ENCODE peak calls at places on chromosomes 7 and 10, in six cellular contexts. R, I, N, E, Q and F are unnamed samples.

GRCh38 chr10:77582710-77583115 is 54.9 kb downstream of the KCNMA1 start:
- DNase-seq in R (peak), E (no peak), Q (peak), N (peak), I (no peak), F (no peak)

GRCh38 chr7:112866424-112866823 is 76.2 kb upstream of the TMEM168 start:
- DNase-seq in I (no peak), N (no peak), R (no peak), Q (no peak), E (no peak), F (no peak)

GRCh38 chr10:8312079-8312478 is 257.6 kb downstream of the GATA3 start:
- DNase-seq in I (no peak), E (no peak), R (peak), N (peak), Q (no peak), F (no peak)

GRCh38 chr7:153297141-153297540 is 537.6 kb downstream of the ACTR3B start:
- DNase-seq in I (no peak), Q (no peak), N (peak), R (peak), E (no peak), F (no peak)

GRCh38 chr7:90958669-90959068 is 305.6 kb upstream of the FZD1 start:
- DNase-seq in Q (no peak), I (no peak), E (no peak), N (peak), R (peak), F (no peak)

GRCh38 chr7:121484089-121484763 is 88.1 kb upstream of the FAM3C start:
- DNase-seq in Q (no peak), I (no peak), E (no peak), R (no peak), N (no peak), F (no peak)

GRCh38 chr7:140031364-140031763 is 31.4 kb downstream of the PARP12 start:
- DNase-seq in E (no peak), N (no peak), I (no peak), R (no peak), Q (no peak), F (no peak)

GRCh38 chr7:117014673-117015133 is 61.4 kb downstream of the ST7 start:
- DNase-seq in E (peak), I (peak), N (peak), R (peak), Q (peak), F (no peak)

GRCh38 chr10:86670290-86670811 is 2.0 kb downstream of the LDB3 start:
- DNase-seq in R (no peak), Q (no peak), E (no peak), N (no peak), I (no peak), F (no peak)

GRCh38 chr7:78959471-78959870 is 494.0 kb downstream of the MAGI2 start:
- DNase-seq in Q (no peak), E (no peak), R (peak), N (peak), I (no peak), F (no peak)

GRCh38 chr7:67937717-67938191 is 941.1 kb downstream of the TYW1 start:
- DNase-seq in N (peak), E (no peak), R (peak), I (no peak), Q (no peak), F (no peak)

GRCh38 chr7:123789200-123789784 is 40.5 kb upstream of the WASL start:
- DNase-seq in N (no peak), R (no peak), E (no peak), I (no peak), Q (no peak), F (no peak)

GRCh38 chr7:106542550-106543220 is 118.3 kb downstream of the CCDC71L start:
- DNase-seq in R (peak), Q (peak), N (peak), I (peak), E (peak), F (peak)

GRCh38 chr7:21041666-21042065 is 255.0 kb upstream of the SP8 start:
- DNase-seq in R (no peak), E (no peak), N (no peak), I (no peak), Q (no peak), F (no peak)

GRCh38 chr10:61812920-61813319 is 88.6 kb upstream of the ARID5B start:
- DNase-seq in E (no peak), N (no peak), I (no peak), Q (no peak), R (no peak), F (no peak)

GRCh38 chr10:47022311-47023131 is 111.3 kb downstream of the PTPN20 start:
- DNase-seq in Q (peak), I (no peak), N (no peak), E (no peak), R (no peak), F (peak)

GRCh38 chr7:54615-55014 is 137.8 kb upstream of the FAM20C start:
- DNase-seq in E (no peak), N (no peak), I (no peak), Q (peak), R (no peak), F (no peak)

GRCh38 chr7:99557940-99558305 is 519 bp upstream of the ZNF655 start:
- DNase-seq in R (no peak), N (no peak), I (no peak), E (no peak), Q (no peak), F (no peak)

GRCh38 chr10:14397069-14397468 is 66.3 kb upstream of the FRMD4A start:
- DNase-seq in N (peak), Q (no peak), R (peak), I (no peak), E (no peak), F (peak)

GRCh38 chr7:129665013-129665401 is 53.5 kb downstream of the NRF1 start:
- DNase-seq in R (peak), Q (no peak), I (no peak), E (no peak), N (peak), F (no peak)

GRCh38 chr7:83142365-83142764 is 20.3 kb downstream of the PCLO start:
- DNase-seq in I (no peak), R (no peak), N (no peak), E (no peak), Q (no peak), F (no peak)

GRCh38 chr10:49282879-49283321 is 16.1 kb upstream of the C10orf71 start:
- DNase-seq in N (no peak), E (no peak), Q (peak), R (no peak), I (no peak), F (no peak)

DNA sequence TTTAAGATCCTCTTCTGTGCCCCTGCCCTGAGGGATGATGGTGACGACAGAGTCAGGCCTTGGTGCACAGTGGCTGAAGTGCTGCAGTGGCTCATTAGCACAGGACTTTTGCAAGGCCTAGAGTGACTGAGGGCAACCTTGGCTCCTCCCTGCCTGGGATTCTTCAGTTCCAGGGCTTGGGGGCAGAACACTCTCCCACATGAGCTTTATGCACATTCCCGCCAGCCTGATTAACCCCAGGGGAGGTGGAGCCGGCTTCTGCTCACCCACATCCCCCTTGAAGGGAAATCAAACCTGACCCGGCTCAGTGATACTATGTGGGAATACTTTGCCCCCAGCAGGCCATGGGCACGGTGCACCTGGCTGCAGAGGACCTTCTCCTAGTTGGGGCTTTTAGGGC is 253.4 kb downstream of the GALNT17 start:
- DNase-seq in E (no peak), Q (no peak), R (no peak), I (no peak), N (no peak), F (no peak)
- H3K4me3 ChIP-seq in E (no peak), Q (no peak), R (no peak), I (no peak), N (no peak), F (no peak)

GRCh38 chr7:54802114-54802513 is 43.1 kb upstream of the SEC61G start:
- DNase-seq in Q (no peak), R (no peak), I (no peak), N (no peak), E (no peak), F (no peak)

GRCh38 chr7:54799792-54800191 is 40.8 kb upstream of the SEC61G start:
- DNase-seq in Q (no peak), N (peak), E (no peak), I (no peak), R (peak), F (no peak)

GRCh38 chr7:54798569-54798968 is 39.6 kb upstream of the SEC61G start:
- DNase-seq in E (no peak), I (no peak), N (no peak), Q (no peak), R (no peak), F (no peak)

GRCh38 chr7:54796853-54797252 is 37.8 kb upstream of the SEC61G start:
- DNase-seq in Q (no peak), I (no peak), R (no peak), N (no peak), E (no peak), F (no peak)

DNA sequence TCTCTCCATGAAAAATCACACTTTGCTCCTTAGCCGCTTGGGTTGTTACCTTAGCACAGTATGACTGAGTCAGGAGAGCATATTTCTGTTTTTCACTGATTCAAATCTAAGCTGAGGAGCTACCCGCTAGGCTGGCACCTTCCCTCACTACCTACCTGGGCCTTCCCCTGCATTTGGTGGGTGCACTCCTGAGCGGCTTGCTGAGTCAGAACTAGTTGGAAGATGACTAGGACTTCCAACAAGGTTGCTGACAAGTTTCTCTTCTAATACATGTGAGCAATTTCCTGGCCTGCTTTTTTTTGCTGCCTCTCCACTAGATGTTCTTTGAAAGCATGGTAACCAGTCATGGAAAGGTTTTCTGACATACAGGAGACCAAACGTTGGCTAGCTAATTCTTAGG is 43.8 kb upstream of the SEC61G start:
- DNase-seq in R (peak), I (no peak), E (no peak), Q (no peak), N (peak), F (no peak)
- TF ChIP-seq CTCF in R (no peak), I (no peak), E (no peak), Q (no peak), N (no peak), F (no peak)

DNA sequence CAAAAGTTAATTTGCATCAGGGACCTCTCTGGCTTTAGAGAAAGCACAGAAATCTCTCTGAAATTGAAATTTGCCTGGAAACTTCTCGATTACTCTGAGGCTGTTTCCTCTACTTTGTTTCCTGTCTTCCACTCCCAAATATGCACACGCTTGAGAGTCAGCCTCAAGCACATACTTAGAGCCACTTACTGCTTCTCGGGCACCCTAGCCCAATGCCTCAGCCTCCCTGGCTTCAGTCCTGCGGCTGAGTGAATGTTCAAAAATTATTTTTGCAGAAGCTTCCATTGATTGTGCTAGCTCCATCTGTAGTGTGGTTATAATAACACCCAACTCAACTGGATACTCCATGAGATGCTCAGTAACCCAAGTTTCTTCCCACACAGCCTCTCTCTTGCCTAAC is 1.7 kb upstream of the GALNT17 start:
- DNase-seq in I (no peak), Q (no peak), R (no peak), E (no peak), N (no peak), F (no peak)
- H3K4me3 ChIP-seq in I (no peak), Q (no peak), R (no peak), E (no peak), N (no peak), F (no peak)

DNA sequence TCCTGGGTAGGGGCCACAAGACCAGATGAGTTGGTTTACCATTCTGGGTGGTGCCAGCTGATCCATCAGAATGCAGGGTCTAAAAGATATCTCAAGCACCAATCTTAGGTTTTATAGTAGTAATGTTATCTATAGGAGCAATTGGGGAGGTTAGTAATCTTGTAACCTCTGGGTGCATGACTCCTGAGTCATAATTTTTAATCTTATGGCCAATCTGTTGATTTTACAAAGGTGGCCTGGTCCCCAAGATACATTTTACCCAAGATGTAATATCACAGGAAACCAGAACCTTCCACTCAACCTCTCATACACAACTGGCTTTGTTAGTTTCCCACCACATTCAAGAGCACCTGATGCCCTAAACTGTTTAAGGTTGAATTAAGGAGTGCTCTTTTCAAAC is 79.5 kb downstream of the C1GALT1 start:
- DNase-seq in I (no peak), R (no peak), E (no peak), Q (no peak), N (no peak), F (no peak)
- TF ChIP-seq CTCF in I (no peak), R (no peak), E (no peak), Q (no peak), N (no peak), F (no peak)

DNA sequence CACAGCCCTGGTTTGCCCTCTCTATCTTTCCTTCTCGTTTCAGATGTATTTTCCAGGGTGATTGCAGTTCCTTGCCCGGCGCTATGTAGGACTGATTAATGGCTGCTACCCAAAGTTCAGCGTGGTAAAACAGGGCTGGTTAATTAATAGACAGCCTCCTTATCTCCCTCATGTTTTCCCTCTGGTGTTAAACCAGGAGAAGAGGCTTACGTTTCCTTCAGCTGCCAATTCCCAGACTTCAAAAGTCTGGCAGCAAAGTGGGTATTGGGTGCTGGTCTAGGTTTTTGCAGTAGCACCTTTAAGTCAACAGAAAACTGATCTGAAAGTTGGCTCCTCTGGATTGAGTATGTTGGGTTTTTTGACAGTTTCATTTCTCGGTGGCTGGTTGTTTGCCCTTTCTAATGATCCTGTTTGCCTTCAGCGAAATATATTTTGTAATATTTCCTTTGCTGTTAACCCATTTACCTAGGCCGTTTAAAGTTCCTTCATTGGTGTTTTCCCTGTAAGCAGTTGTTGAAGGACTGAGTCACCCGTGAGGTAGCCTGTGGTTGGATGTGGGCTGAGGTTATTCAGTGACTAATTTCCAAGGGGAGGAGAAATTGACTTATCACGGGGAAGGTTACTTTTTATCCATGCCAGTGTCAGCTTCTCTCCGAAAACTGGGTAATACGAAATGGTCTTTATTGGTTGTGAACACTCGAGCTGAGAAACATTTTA is 257.1 kb downstream of the KIAA1217 start:
- DNase-seq in Q (peak), R (peak), E (peak), N (peak), I (no peak), F (no peak)
- H3K4me3 ChIP-seq in Q (peak), R (peak), E (peak), N (peak), I (peak), F (peak)